ENCODE peak calls at places on chromosome 1, in eight cellular contexts. Z is cardiac muscle cell, E is HCT116, G is substantia nigra, V is heart left ventricle, I is fibroblast of lung, Q is K562, O is adrenal gland. X is an unnamed sample.

GRCh38 chr1:161227196-161227871 is 1.5 kb downstream of the TOMM40L start:
- DNase-seq in O (peak), Z (peak), I (peak), E (peak), G (peak), V (peak), Q (peak), X (peak)

GRCh38 chr1:55375617-55376258 is 160.6 kb upstream of the USP24 start:
- DNase-seq in Z (peak), O (peak), E (peak), I (peak), Q (peak), G (peak), V (peak), X (peak)

GRCh38 chr1:230922620-230923019 is 54.3 kb upstream of the C1orf198 start:
- DNase-seq in I (no peak), G (no peak), E (no peak), O (no peak), V (no peak), Z (peak), Q (peak), X (no peak)

GRCh38 chr1:118335372-118335771 is 150.3 kb upstream of the SPAG17 start:
- DNase-seq in E (no peak), V (no peak), G (no peak), O (no peak), Q (no peak), I (no peak), Z (peak), X (no peak)

GRCh38 chr1:22328331-22329170 is 123.1 kb upstream of the ZBTB40 start:
- DNase-seq in Q (no peak), V (no peak), I (no peak), O (peak), E (no peak), G (no peak), Z (no peak), X (no peak)

GRCh38 chr1:241356187-241356518 is 852 bp downstream of the RGS7 start:
- DNase-seq in V (no peak), E (no peak), Q (no peak), G (no peak), I (no peak), Z (no peak), O (peak), X (no peak)

GRCh38 chr1:177505905-177506590 is 335.3 kb downstream of the BRINP2 start:
- DNase-seq in E (no peak), Z (peak), O (no peak), G (no peak), V (no peak), I (peak), Q (no peak), X (no peak)

GRCh38 chr1:215517441-215517891 is 49.6 kb upstream of the KCTD3 start:
- DNase-seq in Z (peak), V (no peak), O (peak), I (peak), E (peak), Q (no peak), G (no peak), X (no peak)

GRCh38 chr1:1331068-1331965 is at the start of gene TAS1R3:
- DNase-seq in E (no peak), O (no peak), I (no peak), G (no peak), V (no peak), Q (no peak), Z (no peak), X (no peak)

GRCh38 chr1:185971688-185972087 is 237.5 kb downstream of the HMCN1 start:
- DNase-seq in G (no peak), I (peak), Q (no peak), E (no peak), O (no peak), Z (peak), V (no peak), X (no peak)

GRCh38 chr1:17280894-17281293 is 27.1 kb upstream of the PADI4 start:
- DNase-seq in O (no peak), G (no peak), Q (no peak), E (no peak), Z (no peak), I (no peak), V (no peak), X (no peak)

GRCh38 chr1:18948048-18948912 is 8.2 kb downstream of the IFFO2 start:
- DNase-seq in O (peak), V (no peak), G (no peak), Z (peak), Q (no peak), E (no peak), I (no peak), X (no peak)

GRCh38 chr1:112496290-112496689 is 12.5 kb upstream of the WNT2B start:
- DNase-seq in G (no peak), Q (no peak), E (no peak), O (no peak), Z (no peak), V (no peak), I (no peak), X (no peak)

GRCh38 chr1:116374340-116375164 is 1.5 kb downstream of the ATP1A1 start:
- DNase-seq in V (no peak), Q (peak), Z (no peak), E (no peak), G (peak), O (peak), I (no peak), X (no peak)

GRCh38 chr1:41454406-41454805 is 30.1 kb downstream of the EDN2 start:
- DNase-seq in I (peak), E (no peak), Q (no peak), O (no peak), G (peak), Z (peak), V (peak), X (peak)

GRCh38 chr1:224245188-224245587 is 62.1 kb downstream of the DEGS1 start:
- DNase-seq in I (peak), E (no peak), G (peak), Z (peak), Q (no peak), O (peak), V (peak), X (peak)

GRCh38 chr1:89542345-89542744 is 17.7 kb downstream of the LRRC8B start:
- DNase-seq in Q (no peak), V (no peak), E (no peak), O (no peak), Z (no peak), I (no peak), G (no peak), X (no peak)

GRCh38 chr1:59730759-59731478 is 83.8 kb upstream of the HOOK1 start:
- DNase-seq in G (peak), Q (peak), Z (peak), I (peak), E (peak), V (peak), O (peak), X (peak)

GRCh38 chr1:1349256-1350012 is at the start of gene DVL1:
- DNase-seq in G (peak), V (peak), I (peak), Z (peak), Q (peak), E (no peak), O (peak), X (peak)

GRCh38 chr1:34163792-34164509 is 1.1 kb downstream of the CSMD2 start:
- DNase-seq in Z (peak), V (no peak), E (no peak), Q (no peak), G (peak), I (no peak), O (peak), X (peak)

GRCh38 chr1:177219458-177220390 is 49.0 kb downstream of the BRINP2 start:
- DNase-seq in O (no peak), Z (peak), E (no peak), V (no peak), G (no peak), Q (no peak), I (peak), X (no peak)

GRCh38 chr1:96764469-96764868 is 42.9 kb downstream of the PTBP2 start:
- DNase-seq in Z (no peak), Q (no peak), O (no peak), E (no peak), V (no peak), G (no peak), I (peak), X (no peak)

GRCh38 chr1:108049083-108049819 is 84.3 kb upstream of the VAV3 start:
- DNase-seq in G (peak), I (no peak), O (no peak), V (peak), E (no peak), Z (peak), Q (peak), X (no peak)

GRCh38 chr1:1299686-1300351 is 7.9 kb downstream of the ACAP3 start:
- DNase-seq in O (no peak), V (no peak), I (no peak), Q (peak), Z (no peak), G (no peak), E (no peak), X (no peak)

GRCh38 chr1:186082235-186082937 is 292.7 kb downstream of the TPR start:
- DNase-seq in Q (peak), O (peak), Z (peak), E (peak), I (peak), G (peak), V (peak), X (peak)

GRCh38 chr1:17437260-17438175 is 2.0 kb downstream of the RCC2 start:
- DNase-seq in V (peak), O (peak), E (no peak), Z (peak), I (peak), G (peak), Q (peak), X (peak)

GRCh38 chr1:3248416-3249141 is 179.6 kb downstream of the PRDM16 start:
- DNase-seq in E (no peak), I (no peak), Q (no peak), Z (no peak), O (no peak), G (no peak), V (no peak), X (no peak)

GRCh38 chr1:118339431-118340146 is 154.6 kb upstream of the SPAG17 start:
- DNase-seq in G (no peak), Q (no peak), I (no peak), O (no peak), Z (no peak), V (no peak), E (no peak), X (no peak)

GRCh38 chr1:169107673-169108160 is 1.2 kb downstream of the ATP1B1 start:
- DNase-seq in O (peak), Z (peak), V (peak), E (no peak), Q (no peak), I (peak), G (peak), X (peak)

GRCh38 chr1:228876187-228876586 is 140.9 kb downstream of the RHOU start:
- DNase-seq in E (no peak), O (no peak), Q (no peak), G (no peak), V (no peak), I (no peak), Z (no peak), X (no peak)

GRCh38 chr1:212236664-212237220 is 48.5 kb upstream of the PPP2R5A start:
- DNase-seq in Q (no peak), E (no peak), O (no peak), Z (no peak), I (no peak), V (no peak), G (no peak), X (no peak)

GRCh38 chr1:85707267-85707989 is 805 bp downstream of the ZNHIT6 start:
- DNase-seq in Z (peak), Q (peak), G (no peak), E (no peak), I (no peak), V (no peak), O (no peak), X (no peak)

GRCh38 chr1:171468120-171468790 is 17.1 kb upstream of the PRRC2C start:
- DNase-seq in Q (no peak), E (peak), O (no peak), Z (peak), V (no peak), I (peak), G (no peak), X (no peak)

GRCh38 chr1:90402893-90403849 is 313.9 kb downstream of the BARHL2 start:
- DNase-seq in E (peak), Q (peak), G (no peak), O (peak), I (peak), V (no peak), Z (peak), X (no peak)

GRCh38 chr1:30844631-30845030 is 63.9 kb downstream of the SDC3 start:
- DNase-seq in Q (no peak), O (no peak), G (no peak), Z (no peak), E (no peak), I (no peak), V (no peak), X (no peak)

GRCh38 chr1:162136760-162137537 is 67.5 kb downstream of the NOS1AP start:
- DNase-seq in O (peak), Z (peak), G (no peak), V (no peak), E (peak), I (peak), Q (no peak), X (no peak)

GRCh38 chr1:174942547-174943255 is 57.0 kb upstream of the CACYBP start:
- DNase-seq in I (no peak), G (no peak), Q (no peak), O (no peak), Z (peak), V (no peak), E (no peak), X (no peak)

GRCh38 chr1:229254910-229255541 is 15.9 kb upstream of the RAB4A start:
- DNase-seq in O (no peak), I (peak), Q (no peak), V (no peak), E (no peak), Z (peak), G (no peak), X (no peak)

GRCh38 chr1:22503721-22504410 is 52.2 kb downstream of the ZBTB40 start:
- DNase-seq in G (no peak), V (no peak), I (peak), O (no peak), Q (no peak), Z (peak), E (no peak), X (no peak)

GRCh38 chr1:24946861-24947658 is 17.0 kb upstream of the RUNX3 start:
- DNase-seq in Z (no peak), I (no peak), E (no peak), G (no peak), O (no peak), V (no peak), Q (no peak), X (no peak)

DNA sequence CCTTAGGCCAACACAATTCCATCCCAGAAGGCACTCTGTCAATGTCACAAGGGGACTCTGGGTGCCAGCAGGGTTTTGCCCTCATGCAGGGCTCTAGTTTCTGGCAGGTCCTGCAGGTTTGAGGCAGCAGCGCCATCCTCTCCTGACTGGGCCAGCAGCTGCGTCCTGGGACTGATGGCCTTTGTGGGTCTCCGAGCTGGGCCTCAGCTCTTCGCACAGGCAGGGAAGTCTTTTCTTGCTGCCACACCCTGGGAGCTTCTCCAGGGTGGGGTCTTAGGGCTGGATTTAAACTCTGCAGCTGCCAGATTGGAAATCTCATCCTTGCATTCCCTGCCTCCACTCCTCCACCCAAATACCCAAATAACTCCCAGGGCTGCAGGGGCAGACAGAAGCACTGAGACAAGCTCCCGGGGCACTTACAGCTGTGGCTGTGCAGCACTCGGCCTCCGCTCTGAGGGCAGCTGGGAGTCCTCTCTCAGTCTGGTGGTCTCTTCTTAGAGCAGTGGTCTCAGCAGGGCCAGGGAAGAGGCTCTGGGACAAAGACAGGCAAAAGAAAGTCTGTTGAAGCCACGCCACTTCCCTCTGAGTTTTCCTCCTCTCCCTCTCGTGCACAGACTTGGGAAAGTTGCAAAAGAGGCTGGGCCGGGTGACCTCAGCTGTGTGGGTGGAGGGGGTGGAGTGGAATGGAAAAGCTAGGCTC is at the start of gene RAB7B:
- DNase-seq in E (no peak), Q (no peak), V (peak), O (peak), G (peak), I (peak), Z (peak), X (peak)
- H3K27ac ChIP-seq in E (peak), Q (no peak), V (peak), O (no peak), G (no peak), I (peak), Z (peak), X (no peak)

GRCh38 chr1:153586347-153586746 is 20.7 kb upstream of the S100A2 start:
- DNase-seq in O (no peak), Q (no peak), I (no peak), V (no peak), G (no peak), Z (no peak), E (no peak), X (no peak)
- H3K27ac ChIP-seq in O (no peak), Q (no peak), I (no peak), V (no peak), G (no peak), Z (no peak), E (no peak), X (no peak)

GRCh38 chr1:210516675-210517459 is 188.2 kb downstream of the HHAT start:
- DNase-seq in Q (no peak), O (no peak), V (no peak), G (no peak), I (no peak), E (no peak), Z (no peak), X (no peak)

DNA sequence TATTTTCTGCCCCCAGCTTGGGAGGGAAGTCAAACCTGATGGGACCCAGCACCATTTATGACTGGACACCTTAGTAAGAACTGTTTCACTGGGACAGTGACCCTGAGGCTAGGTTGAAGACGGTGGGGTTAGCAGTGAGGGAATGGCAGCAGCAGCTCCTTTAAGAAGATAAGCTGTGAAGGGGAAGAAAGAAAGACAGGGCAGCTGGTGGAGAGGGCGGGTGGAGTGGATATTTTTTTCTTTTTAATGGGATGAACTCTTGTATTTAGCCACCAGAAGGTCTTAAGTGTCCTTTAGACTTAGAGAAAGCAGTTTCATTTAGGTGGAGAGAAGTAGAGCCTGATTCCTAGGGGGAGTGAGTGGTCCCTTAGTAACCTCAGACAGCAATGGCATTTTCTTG is 187.4 kb downstream of the HHAT start:
- DNase-seq in Z (no peak), I (no peak), Q (no peak), V (no peak), O (no peak), E (no peak), G (no peak), X (no peak)
- H3K27ac ChIP-seq in Z (no peak), I (no peak), Q (no peak), V (no peak), O (no peak), E (no peak), G (no peak), X (no peak)

DNA sequence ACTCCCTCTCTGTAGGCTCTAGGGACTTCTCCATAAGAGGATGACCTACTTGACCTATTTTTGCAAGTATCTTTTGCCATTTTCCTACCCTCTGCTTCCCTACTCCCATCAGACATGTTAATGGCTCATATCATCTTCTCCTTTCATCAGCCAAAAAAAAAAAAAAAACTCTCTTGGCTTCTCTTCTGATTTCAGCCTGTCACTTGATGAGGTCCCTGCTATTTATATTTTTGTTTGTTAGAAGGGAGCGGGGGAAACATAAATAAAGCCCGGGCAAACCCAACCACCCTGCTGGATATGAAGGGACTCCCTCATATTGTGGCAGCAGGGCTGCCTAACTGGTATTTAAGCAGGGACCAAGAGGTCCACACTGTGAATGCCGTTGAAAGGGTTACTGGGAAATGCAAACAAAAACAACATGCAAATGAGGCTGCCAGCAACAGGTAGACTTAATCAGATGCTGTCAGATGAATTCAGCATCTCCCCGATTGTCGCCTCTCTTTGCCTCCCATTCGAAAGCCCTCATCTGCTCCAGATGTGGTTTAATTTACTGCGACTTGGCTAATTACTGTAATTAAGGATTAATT is 172.3 kb downstream of the PBX1 start:
- DNase-seq in E (no peak), O (no peak), I (no peak), V (no peak), Z (no peak), Q (no peak), G (no peak), X (no peak)
- H3K27ac ChIP-seq in E (no peak), O (no peak), I (no peak), V (no peak), Z (peak), Q (no peak), G (no peak), X (no peak)

GRCh38 chr1:62092126-62092525 is 102.5 kb upstream of the L1TD1 start:
- DNase-seq in O (no peak), I (no peak), V (no peak), Q (no peak), E (no peak), Z (no peak), G (no peak), X (no peak)

GRCh38 chr1:62088439-62088838 is 106.2 kb upstream of the L1TD1 start:
- DNase-seq in Z (no peak), Q (no peak), E (no peak), G (no peak), O (no peak), I (no peak), V (no peak), X (no peak)

GRCh38 chr1:62089570-62089969 is 105.1 kb upstream of the L1TD1 start:
- DNase-seq in I (no peak), O (no peak), Q (no peak), V (no peak), G (no peak), E (no peak), Z (no peak), X (no peak)

GRCh38 chr1:62093261-62093660 is 101.4 kb upstream of the L1TD1 start:
- DNase-seq in V (no peak), O (no peak), E (no peak), G (no peak), Z (no peak), I (no peak), Q (no peak), X (no peak)

GRCh38 chr1:62090016-62090415 is 104.6 kb upstream of the L1TD1 start:
- DNase-seq in G (no peak), V (no peak), I (no peak), E (no peak), O (no peak), Q (no peak), Z (no peak), X (no peak)
- H3K27ac ChIP-seq in G (no peak), V (no peak), I (no peak), E (no peak), O (no peak), Q (no peak), Z (no peak), X (no peak)

GRCh38 chr1:204075116-204075636 is 2.3 kb downstream of the SOX13 start:
- DNase-seq in E (no peak), G (no peak), Q (no peak), O (peak), Z (peak), V (no peak), I (peak), X (peak)
- H3K27ac ChIP-seq in E (peak), G (peak), Q (no peak), O (no peak), Z (no peak), V (peak), I (peak), X (peak)

X was measured in testis.